ENCODE peak calls at places on chromosomes 1 and 21, in five cellular contexts. H, A, P, L and Y are unnamed samples.

GRCh38 chr1:228487336-228488106 is at the start of gene RNF187:
- DNase-seq in H (peak; percentile 95), A (no peak), P (no peak), L (no peak), Y (peak; percentile 87)

GRCh38 chr1:196148367-196148970 is 459.8 kb downstream of the KCNT2 start:
- DNase-seq in H (no peak), A (no peak), P (no peak), L (peak; percentile 55), Y (no peak)

GRCh38 chr1:3827813-3828307 is 29.2 kb downstream of the CEP104 start:
- DNase-seq in H (peak; percentile 51), A (no peak), P (peak; percentile 77), L (peak; percentile 11), Y (no peak)

GRCh38 chr1:8797230-8797629 is 20.2 kb downstream of the RERE start:
- DNase-seq in H (no peak), A (no peak), P (no peak), L (no peak), Y (no peak)

GRCh38 chr1:222224576-222224975 is 323.3 kb downstream of the HHIPL2 start:
- DNase-seq in H (no peak), A (no peak), P (no peak), L (peak; percentile 41), Y (no peak)

GRCh38 chr1:16719571-16720402 is 20.5 kb upstream of the RNU1-4 start:
- DNase-seq in H (peak; percentile 58), A (no peak), P (peak; percentile 25), L (no peak), Y (no peak)

GRCh38 chr1:50308883-50309282 is 114.4 kb downstream of the DMRTA2 start:
- DNase-seq in H (peak; percentile 74), A (peak; percentile 84), P (peak; percentile 71), L (peak; percentile 8), Y (peak; percentile 69)

GRCh38 chr1:223750730-223751572 is 38.6 kb downstream of the CAPN2 start:
- DNase-seq in H (no peak), A (no peak), P (no peak), L (no peak), Y (no peak)

GRCh38 chr1:162029205-162029604 is 5.5 kb upstream of the OLFML2B start:
- DNase-seq in H (no peak), A (no peak), P (no peak), L (no peak), Y (no peak)

GRCh38 chr1:172906778-172907592 is 143.8 kb downstream of the TNFSF18 start:
- DNase-seq in H (no peak), A (no peak), P (no peak), L (peak; percentile 85), Y (no peak)

GRCh38 chr1:4675454-4676186 is 21.2 kb downstream of the AJAP1 start:
- DNase-seq in H (no peak), A (no peak), P (no peak), L (no peak), Y (peak; percentile 63)

GRCh38 chr1:156623946-156624813 is 5.0 kb downstream of the HAPLN2 start:
- DNase-seq in H (peak; percentile 87), A (peak; percentile 65), P (peak; percentile 86), L (peak; percentile 64), Y (peak; percentile 35)

GRCh38 chr1:110235839-110236682 is 25.9 kb downstream of the KCNC4 start:
- DNase-seq in H (no peak), A (no peak), P (no peak), L (peak; percentile 49), Y (peak; percentile 83)

GRCh38 chr1:91804546-91805023 is 81.4 kb downstream of the TGFBR3 start:
- DNase-seq in H (no peak), A (no peak), P (no peak), L (peak; percentile 54), Y (peak; percentile 85)

GRCh38 chr1:160522136-160522535 is 919 bp downstream of the SLAMF6 start:
- DNase-seq in H (no peak), A (no peak), P (no peak), L (no peak), Y (no peak)

GRCh38 chr1:160522622-160523345 is at the start of gene SLAMF6:
- DNase-seq in H (no peak), A (no peak), P (no peak), L (no peak), Y (no peak)

GRCh38 chr1:160520999-160521398 is 2.1 kb downstream of the SLAMF6 start:
- DNase-seq in H (no peak), A (no peak), P (no peak), L (no peak), Y (no peak)

GRCh38 chr1:160520582-160520981 is 2.5 kb downstream of the SLAMF6 start:
- DNase-seq in H (no peak), A (no peak), P (no peak), L (no peak), Y (no peak)

DNA sequence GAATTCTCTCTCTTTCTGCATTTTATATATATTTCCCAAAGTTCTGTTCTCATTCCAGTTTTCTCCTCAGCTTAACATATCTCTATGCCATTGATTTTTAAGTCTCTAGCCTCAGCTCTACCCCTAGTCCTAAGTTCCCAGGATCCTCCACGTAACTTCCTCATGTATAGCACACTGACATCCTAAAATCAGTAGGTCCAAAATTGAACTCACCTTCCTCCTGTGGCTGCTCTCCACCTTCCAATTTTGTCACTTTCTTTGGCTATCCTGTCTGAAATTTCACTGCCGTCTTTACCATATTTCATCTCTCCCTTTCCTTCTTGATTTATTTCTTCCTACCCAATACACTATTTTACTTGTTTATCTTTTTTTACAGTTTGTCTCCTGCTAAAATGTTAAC is 1.5 kb downstream of the SLAMF6 start:
- DNase-seq in H (no peak), A (no peak), P (no peak), L (no peak), Y (no peak)
- H2BK12ac ChIP-seq in H (no peak overlapping the region), A (no peak overlapping the region), P (no peak overlapping the region), L (no peak overlapping the region), Y (no peak overlapping the region)

DNA sequence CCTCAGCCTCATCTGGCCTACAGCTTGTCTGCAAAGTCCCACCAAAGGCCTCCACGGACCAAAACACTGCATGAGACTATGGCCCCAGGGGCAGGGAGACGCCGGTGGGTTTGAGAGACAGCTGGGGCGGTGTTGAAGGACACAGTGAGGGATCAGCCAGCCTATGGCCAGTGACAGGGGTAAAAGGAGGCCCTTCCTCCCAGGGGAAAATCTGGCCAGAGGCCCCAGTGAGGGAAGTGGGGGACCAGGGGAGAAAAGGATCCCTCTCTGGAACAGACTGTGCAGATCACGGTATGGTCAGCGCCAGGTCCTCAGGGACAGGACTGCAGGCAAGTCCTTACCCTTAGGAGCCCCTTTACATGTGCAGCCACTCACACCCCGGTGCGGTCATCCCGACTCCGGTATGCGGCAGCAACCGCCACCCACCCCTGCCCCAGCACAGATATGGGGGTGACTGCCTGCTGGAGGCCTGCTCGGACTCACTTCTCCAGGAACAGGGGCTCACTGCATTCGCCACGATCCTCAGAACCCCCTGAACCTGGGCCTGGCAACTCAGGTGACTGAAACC is 1.3 kb downstream of the CERS2 start:
- DNase-seq in H (peak; percentile 59), A (no peak), P (no peak), L (peak; percentile 28), Y (no peak)
- H2BK120ac ChIP-seq in H (no peak overlapping the region), A (no peak overlapping the region), P (no peak overlapping the region), L (no peak overlapping the region), Y (no peak overlapping the region)

DNA sequence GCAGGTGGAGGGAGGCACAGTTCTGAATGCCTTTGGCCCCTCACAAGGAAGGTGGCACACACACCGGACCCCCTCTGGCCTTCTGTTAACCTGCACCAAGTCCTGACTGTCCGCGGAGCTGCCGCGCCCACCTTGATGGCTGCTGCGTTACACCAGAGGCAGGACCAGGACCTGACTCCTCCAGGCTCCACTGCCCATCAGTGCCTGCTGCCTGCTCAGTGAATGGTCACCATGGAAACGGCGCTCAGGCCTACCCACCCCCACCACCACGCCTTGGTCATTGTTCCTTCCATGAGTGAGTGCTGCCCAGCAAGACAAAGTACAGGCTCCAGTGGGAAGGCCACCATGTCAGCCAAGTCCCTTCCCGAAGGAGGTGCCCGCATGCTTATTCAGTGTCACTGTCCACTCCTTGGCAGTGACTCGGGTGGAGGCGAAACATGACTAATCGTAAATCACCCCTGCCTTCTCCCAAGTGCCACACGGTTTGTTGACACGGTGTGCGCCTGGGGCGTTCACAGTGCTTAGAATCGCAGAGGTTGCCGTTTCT is 57.3 kb downstream of the SLC37A1 start:
- DNase-seq in H (no peak), A (peak; percentile 77), P (no peak), L (no peak), Y (no peak)
- H2BK12ac ChIP-seq in H (no peak overlapping the region), A (no peak overlapping the region), P (no peak overlapping the region), L (no peak overlapping the region), Y (no peak overlapping the region)

GRCh38 chr1:54274448-54274847 is 74.5 kb downstream of the MRPL37 start:
- DNase-seq in H (no peak), A (no peak), P (no peak), L (no peak), Y (no peak)
- H2BK120ac ChIP-seq in H (no peak overlapping the region), A (no peak overlapping the region), P (no peak overlapping the region), L (no peak overlapping the region), Y (no peak overlapping the region)

DNA sequence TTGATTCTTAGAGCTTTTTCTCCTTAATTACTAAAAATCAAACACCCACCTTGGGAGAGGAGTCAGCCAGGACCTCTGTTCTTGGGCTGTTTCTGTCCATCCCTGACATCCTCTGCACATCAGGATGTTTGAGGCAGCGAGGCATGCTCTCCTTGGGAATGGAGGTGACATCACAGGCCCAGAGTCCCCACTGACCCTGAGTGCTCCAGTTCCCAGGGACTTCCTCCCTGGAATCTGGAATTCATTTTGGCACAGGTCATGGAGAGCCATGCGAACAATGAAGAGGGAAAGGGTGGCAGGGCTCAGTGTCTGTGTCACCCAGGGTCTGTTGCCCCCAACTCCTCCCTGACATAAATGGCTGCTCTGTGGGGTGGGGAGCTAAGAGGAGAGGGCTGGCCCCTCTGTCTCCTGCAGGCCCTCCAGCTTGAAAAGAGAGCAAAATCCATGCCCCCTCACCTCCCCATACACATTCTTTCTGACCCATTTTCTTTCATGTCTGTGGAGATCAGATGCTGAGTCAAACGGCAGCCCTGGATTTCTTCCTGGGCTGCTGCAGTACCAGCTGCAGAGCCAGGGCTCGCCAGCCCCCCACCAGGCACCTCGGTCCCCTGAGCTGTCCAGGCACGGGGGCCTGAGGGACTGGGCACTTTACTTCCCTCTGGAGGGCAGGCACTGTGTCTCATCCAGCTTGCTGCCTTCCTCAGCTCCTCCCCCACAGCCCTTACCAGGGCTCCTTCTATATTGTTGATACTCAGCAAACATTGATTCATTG is 102.0 kb downstream of the NMNAT2 start:
- DNase-seq in H (no peak), A (no peak), P (no peak), L (no peak), Y (no peak)
- H2BK12ac ChIP-seq in H (no peak overlapping the region), A (no peak overlapping the region), P (no peak overlapping the region), L (no peak overlapping the region), Y (peak overlapping the region; percentile 34)

DNA sequence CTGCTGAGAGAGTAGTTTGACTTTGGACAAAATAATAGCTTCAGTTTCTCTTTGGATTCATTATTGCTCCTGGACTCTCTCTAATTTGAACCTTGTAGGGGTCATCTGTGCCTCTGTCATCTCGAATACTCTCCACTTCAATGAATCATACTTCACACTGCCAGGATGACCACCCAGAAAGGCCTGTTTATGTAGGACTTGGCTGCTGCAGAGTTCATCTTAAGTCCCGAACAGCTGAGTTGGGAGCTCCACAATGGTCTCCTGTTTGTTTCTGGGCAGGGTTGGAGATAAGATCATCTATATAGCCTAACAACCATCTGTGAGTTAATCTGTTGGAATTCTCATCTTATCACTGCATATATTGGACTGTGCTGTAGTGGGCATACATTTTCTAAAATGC is 34.2 kb downstream of the ADAMTS1 start:
- DNase-seq in H (no peak), A (no peak), P (no peak), L (peak; percentile 59), Y (peak; percentile 78)
- H2BK120ac ChIP-seq in H (no peak overlapping the region), A (no peak overlapping the region), P (no peak overlapping the region), L (no peak overlapping the region), Y (no peak overlapping the region)